ENCODE peak calls at places on chromosomes 3 and 15, in nine cellular contexts. C is Caco-2; B is vagina; E is AG04450; L is IMR-90; J is dorsolateral prefrontal cortex; O is MCF 10A; V is CD14-positive monocyte; T is activated CD8-positive, alpha-beta T cell treated with anti-CD3 and anti-CD28 coated beads for 36 hours. A is an unnamed sample.

GRCh38 chr3:52685285-52685704 is 418 bp downstream of the PBRM1 start:
- DNase-seq in E (no peak), O (peak), T (peak), V (peak), L (no peak), J (peak), C (peak), B (no peak), A (peak)

GRCh38 chr3:138448631-138449030 is 14.2 kb downstream of the ESYT3 start:
- DNase-seq in E (no peak), T (no peak), O (no peak), J (no peak), B (no peak), C (no peak), V (no peak), L (no peak), A (no peak)

GRCh38 chr15:69341356-69341755 is 42.6 kb downstream of the PAQR5 start:
- DNase-seq in L (peak), T (no peak), C (no peak), J (no peak), O (peak), V (no peak), E (no peak), B (no peak), A (no peak)

GRCh38 chr3:188316021-188316722 is 162.2 kb downstream of the LPP start:
- DNase-seq in J (no peak), L (no peak), O (peak), V (no peak), B (no peak), E (no peak), T (no peak), C (no peak), A (no peak)

GRCh38 chr15:76123031-76123430 is 63.2 kb downstream of the TMEM266 start:
- DNase-seq in C (no peak), J (no peak), V (no peak), T (no peak), O (no peak), E (no peak), L (no peak), B (no peak), A (no peak)

GRCh38 chr15:68340711-68341671 is 63.4 kb downstream of the FEM1B start:
- DNase-seq in O (no peak), C (no peak), V (no peak), E (no peak), T (no peak), L (no peak), J (no peak), B (no peak), A (no peak)

GRCh38 chr3:16825617-16826204 is 59.0 kb upstream of the PLCL2 start:
- DNase-seq in V (no peak), O (no peak), J (no peak), L (no peak), C (no peak), E (no peak), T (no peak), B (peak), A (no peak)

GRCh38 chr3:65178703-65179102 is 490.9 kb upstream of the ADAMTS9 start:
- DNase-seq in E (no peak), B (no peak), C (no peak), L (no peak), O (peak), J (no peak), T (no peak), V (no peak), A (no peak)

GRCh38 chr3:119294889-119295769 is 946 bp downstream of the ARHGAP31 start:
- DNase-seq in V (no peak), E (no peak), L (peak), C (peak), J (no peak), B (no peak), T (peak), O (peak), A (no peak)

GRCh38 chr15:80452166-80452565 is 48.0 kb downstream of the ARNT2 start:
- DNase-seq in C (no peak), J (no peak), B (no peak), O (no peak), E (no peak), L (no peak), V (no peak), T (no peak), A (no peak)

GRCh38 chr3:88595025-88595424 is 445.3 kb downstream of the C3orf38 start:
- DNase-seq in O (peak), E (no peak), J (no peak), T (no peak), B (no peak), L (no peak), V (no peak), C (no peak), A (no peak)

GRCh38 chr3:155604126-155604525 is 140.7 kb downstream of the PLCH1 start:
- DNase-seq in T (no peak), O (no peak), V (no peak), J (no peak), E (no peak), C (no peak), B (no peak), L (no peak), A (no peak)

GRCh38 chr15:63401078-63401477 is 19.4 kb upstream of the CA12 start:
- DNase-seq in B (no peak), E (no peak), V (no peak), L (no peak), J (no peak), T (peak), C (no peak), O (no peak), A (no peak)

GRCh38 chr3:60746043-60746638 is 505.1 kb downstream of the FHIT start:
- DNase-seq in B (no peak), O (no peak), E (no peak), V (no peak), T (no peak), C (no peak), J (no peak), L (no peak), A (no peak)

GRCh38 chr15:68512578-68512977 is 66.2 kb upstream of the CORO2B start:
- DNase-seq in J (no peak), L (no peak), E (no peak), C (no peak), O (no peak), V (no peak), B (no peak), T (no peak), A (peak)

GRCh38 chr3:127074900-127075360 is 92.0 kb downstream of the PLXNA1 start:
- DNase-seq in O (peak), C (no peak), L (peak), J (peak), E (no peak), B (no peak), V (peak), T (no peak), A (no peak)

GRCh38 chr3:12744326-12744725 is 14.7 kb downstream of the TMEM40 start:
- DNase-seq in V (no peak), B (no peak), O (no peak), C (no peak), L (no peak), J (no peak), T (no peak), E (no peak), A (no peak)

GRCh38 chr3:8301977-8302589 is 199.5 kb upstream of the LMCD1 start:
- DNase-seq in E (peak), T (peak), V (no peak), O (peak), B (no peak), C (peak), L (peak), J (no peak), A (no peak)

GRCh38 chr3:153210660-153211059 is 48.6 kb downstream of the RAP2B start:
- DNase-seq in E (no peak), V (no peak), B (no peak), C (no peak), O (peak), J (no peak), T (no peak), L (no peak), A (no peak)

GRCh38 chr3:132290833-132291232 is 26.4 kb upstream of the ACP3 start:
- DNase-seq in J (no peak), T (no peak), E (no peak), O (peak), V (peak), L (peak), B (no peak), C (no peak), A (no peak)

GRCh38 chr3:63248015-63248414 is 30.1 kb upstream of the SYNPR start:
- DNase-seq in C (no peak), V (no peak), B (no peak), O (no peak), E (no peak), T (no peak), J (no peak), L (no peak), A (no peak)

GRCh38 chr15:94056314-94056713 is 175.0 kb upstream of the MCTP2 start:
- DNase-seq in T (no peak), C (no peak), B (no peak), E (peak), V (no peak), O (peak), J (no peak), L (peak), A (no peak)
- TF ChIP-seq CTCF in T (no peak), C (no peak), B (no peak), E (no peak), V (no peak), O (no peak), J (no peak), L (no peak), A (no peak)

DNA sequence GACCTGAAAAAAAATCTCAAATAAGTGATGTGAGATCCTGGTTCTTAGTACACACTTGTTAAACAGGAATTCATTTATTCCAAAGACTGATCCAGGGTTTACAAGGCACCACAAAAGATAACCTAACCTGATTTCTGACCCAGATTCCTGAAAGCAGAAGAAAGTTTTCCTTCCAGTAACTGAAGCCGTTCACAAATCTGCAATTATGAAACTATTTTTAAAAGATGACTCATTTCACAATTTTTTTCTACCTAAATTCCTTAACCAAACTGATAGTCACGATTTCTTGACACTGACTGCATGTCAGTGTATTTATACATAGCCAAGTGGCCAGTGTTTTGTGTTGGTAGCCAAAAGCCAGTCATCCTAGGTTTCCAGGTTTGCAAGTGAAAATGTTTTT is 17.1 kb downstream of the SLC9A9 start:
- DNase-seq in O (peak), L (peak), J (no peak), C (no peak), B (no peak), T (no peak), V (no peak), E (no peak), A (no peak)
- TF ChIP-seq CTCF in O (no peak), L (no peak), J (no peak), C (no peak), B (no peak), T (no peak), V (no peak), E (no peak), A (no peak)

DNA sequence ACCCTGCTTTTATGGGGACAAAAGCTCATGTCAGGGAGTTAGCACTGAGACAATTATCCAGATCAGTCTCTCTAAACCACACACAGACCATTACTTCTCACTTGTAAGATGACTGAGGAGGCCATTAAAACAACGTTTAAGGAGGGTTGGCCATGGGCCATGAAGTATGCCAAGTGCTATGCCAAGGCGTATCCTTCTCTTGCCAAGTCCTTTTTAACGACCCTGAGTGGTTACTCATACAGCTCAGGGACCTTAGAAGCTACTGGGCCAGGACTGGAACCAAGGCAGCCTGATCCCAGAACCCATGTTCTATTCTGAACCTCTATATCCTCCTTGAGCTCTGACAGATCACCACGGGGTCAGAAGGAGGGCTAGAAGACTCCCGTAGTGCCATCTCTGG is 50.0 kb downstream of the NMNAT3 start:
- DNase-seq in E (no peak), B (no peak), J (no peak), V (no peak), O (no peak), L (no peak), C (no peak), T (no peak), A (no peak)
- TF ChIP-seq CTCF in E (no peak), B (no peak), J (no peak), V (no peak), O (no peak), L (no peak), C (no peak), T (no peak), A (no peak)

GRCh38 chr15:84862214-84862975 is 22.1 kb upstream of the SLC28A1 start:
- DNase-seq in V (no peak), C (no peak), O (no peak), T (no peak), L (no peak), J (no peak), B (no peak), E (no peak), A (no peak)
- TF ChIP-seq CTCF in V (no peak), C (no peak), O (no peak), T (no peak), L (no peak), J (no peak), B (no peak), E (no peak), A (no peak)

GRCh38 chr15:66085128-66085527 is 168.4 kb downstream of the MEGF11 start:
- DNase-seq in V (no peak), J (no peak), C (peak), B (no peak), O (peak), E (no peak), L (no peak), T (peak), A (no peak)
- TF ChIP-seq CTCF in V (no peak), J (no peak), C (peak), B (no peak), O (no peak), E (no peak), L (no peak), T (no peak), A (peak)